ENCODE peak calls at places on chromosomes 6 and 20, in five cellular contexts. U is K562, C is H1, M is HCT116, N is GM12878. L is an unnamed sample. For H3K4me1 and H3K36me3, the result is how much of the 10 kb centered on the place peaks cover.

GRCh38 chr20:44025756-44026155 is 111.1 kb downstream of the TOX2 start:
- DNase-seq in N (no peak), M (no peak), U (no peak), C (peak), L (no peak)

GRCh38 chr6:145067430-145067829 is 667.9 kb downstream of the EPM2A start:
- DNase-seq in N (no peak), M (no peak), C (no peak), U (no peak), L (no peak)

GRCh38 chr6:150894935-150895686 is 29.6 kb downstream of the MTHFD1L start:
- DNase-seq in M (no peak), N (peak), U (no peak), C (no peak), L (no peak)

GRCh38 chr6:150076196-150076893 is 7.4 kb upstream of the ULBP3 start:
- DNase-seq in U (no peak), C (no peak), M (no peak), N (no peak), L (no peak)

GRCh38 chr6:6315660-6316059 is 4.8 kb downstream of the F13A1 start:
- DNase-seq in U (peak), C (peak), N (no peak), M (peak), L (peak)

GRCh38 chr6:113291751-113292445 is 565.2 kb upstream of the MARCKS start:
- DNase-seq in N (no peak), U (no peak), M (no peak), C (no peak), L (no peak)

GRCh38 chr6:36625161-36625919 is 31.2 kb downstream of the SRSF3 start:
- DNase-seq in C (no peak), M (no peak), N (no peak), U (no peak), L (no peak)

GRCh38 chr20:3003416-3003815 is 40.0 kb upstream of the GNRH2 start:
- DNase-seq in U (no peak), N (no peak), C (no peak), M (no peak), L (no peak)

DNA sequence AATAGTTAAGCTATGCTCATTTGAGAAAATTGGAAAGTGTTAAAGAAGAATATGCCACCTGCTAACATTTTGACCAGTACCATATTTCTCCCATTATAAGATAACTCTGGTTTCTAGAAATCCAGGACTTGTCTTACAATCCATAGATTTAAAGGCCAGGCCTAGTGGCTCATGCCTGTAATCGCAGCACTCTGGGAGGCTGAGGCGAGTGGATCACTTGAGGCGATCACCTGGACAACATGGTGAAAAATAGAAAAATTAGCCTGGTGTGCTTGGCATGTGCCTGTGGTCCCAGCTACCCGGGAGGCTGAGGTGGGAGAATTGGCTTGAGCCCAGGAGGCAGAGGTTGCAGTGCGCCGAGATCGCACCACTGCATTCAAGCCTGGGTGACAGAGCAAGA is 26.7 kb upstream of the MAPRE1 start:
- DNase-seq in M (no peak), N (no peak), U (no peak), C (no peak), L (no peak)
- H3K4me1 ChIP-seq in M (under half), N (under half), U (under half), C (under half), L (under half)

DNA sequence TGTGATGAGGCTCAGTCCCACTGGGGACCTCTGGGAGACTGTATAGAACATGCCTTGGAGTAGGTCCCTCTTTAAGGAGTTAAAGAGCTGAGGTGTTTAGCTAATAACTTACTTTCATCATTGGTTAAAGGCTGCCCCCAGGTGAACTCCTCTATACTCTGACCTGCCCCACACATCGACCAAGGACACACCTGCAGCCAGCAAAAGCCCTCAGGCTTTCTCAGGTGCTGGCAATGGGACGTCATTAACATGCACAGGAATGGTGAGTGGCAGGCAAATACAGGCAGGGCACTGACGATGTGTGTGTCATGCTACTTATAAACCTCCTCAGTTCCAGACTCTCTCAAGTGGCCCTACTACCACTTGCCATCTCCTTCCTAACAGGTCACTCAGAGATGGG is 366.4 kb downstream of the KIF16B start:
- DNase-seq in N (no peak), M (no peak), C (no peak), U (no peak), L (no peak)
- TF ChIP-seq ZNF274 in N (no peak), M (no peak), C (no peak), U (no peak), L (no peak)

DNA sequence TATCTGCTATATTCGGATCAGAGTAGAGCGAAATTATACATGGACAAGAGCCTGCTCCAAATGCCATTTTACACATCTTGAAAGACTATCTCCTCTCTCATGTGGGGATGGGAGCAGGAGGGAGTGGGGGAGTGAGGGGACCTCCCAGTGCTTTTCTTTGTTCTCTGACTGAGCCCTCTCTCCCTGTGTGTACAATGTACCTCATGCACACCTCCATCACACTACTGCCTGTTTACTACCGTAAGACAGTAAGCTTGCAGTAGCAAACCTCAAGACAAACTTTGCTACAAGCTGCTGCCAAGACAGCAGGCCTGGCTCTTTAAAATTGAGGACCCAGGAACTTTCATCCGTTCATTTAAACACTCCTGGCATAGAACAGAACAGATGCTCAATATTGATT is 7.2 kb downstream of the NHSL1 start:
- DNase-seq in C (no peak), M (no peak), N (no peak), U (no peak), L (no peak)
- H3K36me3 ChIP-seq in C (under half), M (under half), N (under half), U (under half), L (under half)

GRCh38 chr20:4076033-4076432 is 60.7 kb upstream of the RNF24 start:
- DNase-seq in N (no peak), M (no peak), U (no peak), C (no peak), L (no peak)
- H3K4me1 ChIP-seq in N (under half), M (under half), U (under half), C (under half), L (under half)